ENCODE peak calls at places on chromosomes 2 and 18, in ten cellular contexts. X, N, B, P, V, F, I, Q, U and K are unnamed samples.

GRCh38 chr2:25265802-25266201 is 75.9 kb downstream of the DNMT3A start:
- DNase-seq in X (no peak), N (no peak), B (no peak), P (no peak), V (peak), F (no peak), I (no peak), Q (no peak), U (peak), K (no peak)

GRCh38 chr2:9735335-9735734 is 104.5 kb upstream of the YWHAQ start:
- DNase-seq in X (no peak), N (no peak), B (no peak), P (peak), V (no peak), F (no peak), I (no peak), Q (no peak), U (no peak), K (no peak)

GRCh38 chr18:33749831-33750230 is 171.8 kb downstream of the ASXL3 start:
- DNase-seq in X (no peak), N (peak), B (no peak), P (no peak), V (no peak), F (no peak), I (no peak), Q (no peak), U (no peak), K (no peak)

GRCh38 chr18:36697905-36698304 is 130.9 kb downstream of the TPGS2 start:
- DNase-seq in X (no peak), N (no peak), B (no peak), P (peak), V (no peak), F (no peak), I (peak), Q (no peak), U (no peak), K (no peak)

GRCh38 chr2:56191617-56192016 is 7.8 kb downstream of the CCDC85A start:
- DNase-seq in X (peak), N (peak), B (no peak), P (peak), V (no peak), F (no peak), I (no peak), Q (peak), U (peak), K (peak)

GRCh38 chr2:222791946-222792649 is 68.7 kb upstream of the ACSL3 start:
- DNase-seq in X (no peak), N (no peak), B (peak), P (no peak), V (no peak), F (no peak), I (peak), Q (no peak), U (no peak), K (peak)

GRCh38 chr18:70331456-70332097 is 42.7 kb downstream of the SOCS6 start:
- DNase-seq in X (no peak), N (no peak), B (no peak), P (no peak), V (no peak), F (no peak), I (no peak), Q (no peak), U (no peak), K (no peak)

GRCh38 chr2:201558665-201559064 is 84.6 kb downstream of the TMEM237 start:
- DNase-seq in X (no peak), N (peak), B (no peak), P (no peak), V (no peak), F (no peak), I (no peak), Q (no peak), U (no peak), K (no peak)

GRCh38 chr18:45519881-45520280 is 95.4 kb upstream of the SLC14A2 start:
- DNase-seq in X (no peak), N (no peak), B (no peak), P (peak), V (no peak), F (no peak), I (no peak), Q (no peak), U (no peak), K (no peak)

GRCh38 chr2:80476535-80477117 is 172.1 kb upstream of the LRRTM1 start:
- DNase-seq in X (no peak), N (no peak), B (no peak), P (no peak), V (no peak), F (no peak), I (no peak), Q (no peak), U (no peak), K (no peak)